ENCODE peak calls at places on chromosome 6, in eight cellular contexts. One of them, this sample, is unnamed.

GRCh38 chr6:87197547-87197946 is 42.2 kb downstream of the ZNF292 start:
- DNase-seq in prostate gland: no peak
- DNase-seq in endodermal cell: no peak
- DNase-seq in tibial nerve: no peak
- DNase-seq in glutamatergic neuron: no peak
- DNase-seq in HL-60: no peak
- DNase-seq in epithelial cell of esophagus: no peak
- DNase-seq in type B pancreatic cell: no peak
- DNase-seq in this sample: no peak

GRCh38 chr6:116102856-116103255 is 2.2 kb downstream of the NT5DC1 start:
- DNase-seq in epithelial cell of esophagus: no peak
- DNase-seq in prostate gland: no peak
- DNase-seq in type B pancreatic cell: no peak
- DNase-seq in endodermal cell: no peak
- DNase-seq in glutamatergic neuron: no peak
- DNase-seq in HL-60: no peak
- DNase-seq in tibial nerve: no peak
- DNase-seq in this sample: no peak

GRCh38 chr6:45657243-45657642 is 279.5 kb upstream of the SUPT3H start:
- DNase-seq in HL-60: no peak
- DNase-seq in tibial nerve: no peak
- DNase-seq in type B pancreatic cell: no peak
- DNase-seq in epithelial cell of esophagus: no peak
- DNase-seq in endodermal cell: no peak
- DNase-seq in glutamatergic neuron: no peak
- DNase-seq in prostate gland: no peak
- DNase-seq in this sample: no peak

GRCh38 chr6:162153991-162154390 is 573.6 kb downstream of the PRKN start:
- DNase-seq in type B pancreatic cell: no peak
- DNase-seq in HL-60: no peak
- DNase-seq in tibial nerve: no peak
- DNase-seq in epithelial cell of esophagus: no peak
- DNase-seq in prostate gland: no peak
- DNase-seq in glutamatergic neuron: no peak
- DNase-seq in endodermal cell: no peak
- DNase-seq in this sample: no peak

GRCh38 chr6:137415127-137415833 is 78.9 kb downstream of the OLIG3 start:
- DNase-seq in epithelial cell of esophagus: peak; percentile 63
- DNase-seq in prostate gland: peak; percentile 33
- DNase-seq in tibial nerve: peak; percentile 64
- DNase-seq in endodermal cell: peak; percentile 91
- DNase-seq in HL-60: peak; percentile 67
- DNase-seq in glutamatergic neuron: peak; percentile 60
- DNase-seq in type B pancreatic cell: no peak
- DNase-seq in this sample: peak; percentile 34

GRCh38 chr6:45300776-45301175 is 27.4 kb upstream of the RUNX2 start:
- DNase-seq in epithelial cell of esophagus: no peak
- DNase-seq in type B pancreatic cell: no peak
- DNase-seq in tibial nerve: no peak
- DNase-seq in endodermal cell: no peak
- DNase-seq in HL-60: peak; percentile 57
- DNase-seq in prostate gland: no peak
- DNase-seq in glutamatergic neuron: no peak
- DNase-seq in this sample: no peak

GRCh38 chr6:164417537-164417936 is 891.9 kb downstream of the C6orf118 start:
- DNase-seq in endodermal cell: peak; percentile 53
- DNase-seq in HL-60: no peak
- DNase-seq in prostate gland: no peak
- DNase-seq in epithelial cell of esophagus: no peak
- DNase-seq in tibial nerve: no peak
- DNase-seq in type B pancreatic cell: no peak
- DNase-seq in glutamatergic neuron: no peak
- DNase-seq in this sample: no peak

GRCh38 chr6:72835749-72836148 is 213.9 kb downstream of the KCNQ5 start:
- DNase-seq in type B pancreatic cell: no peak
- DNase-seq in prostate gland: no peak
- DNase-seq in glutamatergic neuron: no peak
- DNase-seq in tibial nerve: no peak
- DNase-seq in HL-60: no peak
- DNase-seq in epithelial cell of esophagus: no peak
- DNase-seq in endodermal cell: no peak
- DNase-seq in this sample: no peak

GRCh38 chr6:123333000-123333756 is 303.6 kb downstream of the TRDN start:
- DNase-seq in tibial nerve: no peak
- DNase-seq in prostate gland: no peak
- DNase-seq in epithelial cell of esophagus: peak; percentile 1
- DNase-seq in type B pancreatic cell: no peak
- DNase-seq in glutamatergic neuron: no peak
- DNase-seq in endodermal cell: no peak
- DNase-seq in HL-60: no peak
- DNase-seq in this sample: no peak

GRCh38 chr6:44960898-44961297 is 367.2 kb upstream of the RUNX2 start:
- DNase-seq in tibial nerve: no peak
- DNase-seq in endodermal cell: no peak
- DNase-seq in epithelial cell of esophagus: peak; percentile 44
- DNase-seq in glutamatergic neuron: no peak
- DNase-seq in prostate gland: no peak
- DNase-seq in HL-60: no peak
- DNase-seq in type B pancreatic cell: no peak
- DNase-seq in this sample: no peak

GRCh38 chr6:16851758-16852157 is 90.5 kb upstream of the ATXN1 start:
- DNase-seq in endodermal cell: no peak
- DNase-seq in type B pancreatic cell: no peak
- DNase-seq in epithelial cell of esophagus: no peak
- DNase-seq in prostate gland: no peak
- DNase-seq in glutamatergic neuron: no peak
- DNase-seq in HL-60: no peak
- DNase-seq in tibial nerve: no peak
- DNase-seq in this sample: no peak

GRCh38 chr6:137927777-137928218 is 60.7 kb downstream of the TNFAIP3 start:
- DNase-seq in type B pancreatic cell: no peak
- DNase-seq in endodermal cell: no peak
- DNase-seq in HL-60: peak; percentile 85
- DNase-seq in glutamatergic neuron: no peak
- DNase-seq in prostate gland: no peak
- DNase-seq in epithelial cell of esophagus: no peak
- DNase-seq in tibial nerve: no peak
- DNase-seq in this sample: no peak

GRCh38 chr6:88629838-88630462 is 333.5 kb downstream of the RNGTT start:
- DNase-seq in tibial nerve: no peak
- DNase-seq in prostate gland: no peak
- DNase-seq in glutamatergic neuron: no peak
- DNase-seq in epithelial cell of esophagus: no peak
- DNase-seq in endodermal cell: peak; percentile 83
- DNase-seq in HL-60: peak; percentile 4
- DNase-seq in type B pancreatic cell: no peak
- DNase-seq in this sample: no peak

GRCh38 chr6:36858407-36858981 is 16.1 kb downstream of the PPIL1 start:
- DNase-seq in glutamatergic neuron: no peak
- DNase-seq in epithelial cell of esophagus: no peak
- DNase-seq in endodermal cell: peak; percentile 81
- DNase-seq in type B pancreatic cell: no peak
- DNase-seq in prostate gland: peak; percentile 25
- DNase-seq in HL-60: no peak
- DNase-seq in tibial nerve: no peak
- DNase-seq in this sample: no peak

GRCh38 chr6:24581084-24581669 is 64.8 kb downstream of the KIAA0319 start:
- DNase-seq in endodermal cell: peak; percentile 95
- DNase-seq in HL-60: peak; percentile 58
- DNase-seq in epithelial cell of esophagus: peak; percentile 72
- DNase-seq in tibial nerve: peak; percentile 91
- DNase-seq in glutamatergic neuron: peak; percentile 87
- DNase-seq in prostate gland: peak; percentile 69
- DNase-seq in type B pancreatic cell: no peak
- DNase-seq in this sample: peak; percentile 63

GRCh38 chr6:3784423-3784822 is 32.9 kb upstream of the PXDC1 start:
- DNase-seq in tibial nerve: no peak
- DNase-seq in glutamatergic neuron: no peak
- DNase-seq in type B pancreatic cell: no peak
- DNase-seq in HL-60: no peak
- DNase-seq in epithelial cell of esophagus: no peak
- DNase-seq in endodermal cell: no peak
- DNase-seq in prostate gland: no peak
- DNase-seq in this sample: no peak

GRCh38 chr6:1993049-1993448 is 252.4 kb downstream of the GMDS start:
- DNase-seq in type B pancreatic cell: no peak
- DNase-seq in glutamatergic neuron: no peak
- DNase-seq in prostate gland: no peak
- DNase-seq in epithelial cell of esophagus: peak; percentile 66
- DNase-seq in HL-60: no peak
- DNase-seq in tibial nerve: no peak
- DNase-seq in endodermal cell: no peak
- DNase-seq in this sample: no peak

GRCh38 chr6:20801595-20801994 is 267.3 kb downstream of the CDKAL1 start:
- DNase-seq in HL-60: no peak
- DNase-seq in epithelial cell of esophagus: no peak
- DNase-seq in glutamatergic neuron: no peak
- DNase-seq in prostate gland: no peak
- DNase-seq in endodermal cell: no peak
- DNase-seq in type B pancreatic cell: no peak
- DNase-seq in tibial nerve: no peak
- DNase-seq in this sample: no peak

GRCh38 chr6:100504786-100505737 is 40.3 kb upstream of the SIM1 start:
- DNase-seq in tibial nerve: no peak
- DNase-seq in type B pancreatic cell: no peak
- DNase-seq in HL-60: no peak
- DNase-seq in glutamatergic neuron: no peak
- DNase-seq in endodermal cell: peak; percentile 55
- DNase-seq in prostate gland: no peak
- DNase-seq in epithelial cell of esophagus: peak; percentile 64
- DNase-seq in this sample: no peak

GRCh38 chr6:110040716-110041115 is 62.6 kb downstream of the GPR6 start:
- DNase-seq in epithelial cell of esophagus: no peak
- DNase-seq in prostate gland: no peak
- DNase-seq in glutamatergic neuron: no peak
- DNase-seq in endodermal cell: no peak
- DNase-seq in type B pancreatic cell: no peak
- DNase-seq in HL-60: no peak
- DNase-seq in tibial nerve: no peak
- DNase-seq in this sample: no peak

GRCh38 chr6:110041830-110042229 is 63.7 kb downstream of the GPR6 start:
- DNase-seq in epithelial cell of esophagus: no peak
- DNase-seq in tibial nerve: no peak
- DNase-seq in prostate gland: peak; percentile 1
- DNase-seq in glutamatergic neuron: no peak
- DNase-seq in endodermal cell: no peak
- DNase-seq in type B pancreatic cell: no peak
- DNase-seq in HL-60: no peak
- DNase-seq in this sample: no peak

GRCh38 chr6:110041149-110041548 is 63.0 kb downstream of the GPR6 start:
- DNase-seq in HL-60: no peak
- DNase-seq in tibial nerve: no peak
- DNase-seq in type B pancreatic cell: no peak
- DNase-seq in endodermal cell: no peak
- DNase-seq in glutamatergic neuron: no peak
- DNase-seq in prostate gland: no peak
- DNase-seq in epithelial cell of esophagus: peak; percentile 11
- DNase-seq in this sample: no peak

GRCh38 chr6:110039364-110039995 is 61.4 kb downstream of the GPR6 start:
- DNase-seq in type B pancreatic cell: peak; percentile 87
- DNase-seq in epithelial cell of esophagus: peak; percentile 90
- DNase-seq in prostate gland: peak; percentile 80
- DNase-seq in HL-60: peak; percentile 90
- DNase-seq in endodermal cell: peak; percentile 96
- DNase-seq in tibial nerve: peak; percentile 90
- DNase-seq in glutamatergic neuron: peak; percentile 89
- DNase-seq in this sample: peak; percentile 75

DNA sequence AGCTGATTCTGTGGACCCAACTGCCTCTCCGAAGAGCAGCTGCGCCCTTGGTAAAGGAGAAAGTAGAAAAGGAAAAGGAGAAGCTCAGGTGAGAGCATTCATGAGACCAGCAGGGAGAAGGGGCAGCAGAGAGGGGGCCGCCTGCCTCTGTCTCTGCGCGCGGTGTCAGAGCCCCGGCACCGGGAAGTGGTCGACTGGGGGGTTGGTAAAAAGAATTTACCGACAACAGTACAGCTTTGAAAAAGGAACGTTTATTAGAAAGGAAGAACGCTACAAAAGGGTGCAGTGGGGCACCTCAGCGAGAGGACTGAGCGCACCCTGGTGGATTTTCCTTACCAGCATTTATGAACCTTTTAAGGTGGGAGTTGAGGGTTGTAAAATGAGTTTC is 61.9 kb downstream of the GPR6 start:
- DNase-seq in tibial nerve: no peak
- DNase-seq in prostate gland: no peak
- DNase-seq in HL-60: peak; percentile 65
- DNase-seq in endodermal cell: peak; percentile 83
- DNase-seq in type B pancreatic cell: no peak
- DNase-seq in epithelial cell of esophagus: peak; percentile 54
- DNase-seq in glutamatergic neuron: no peak
- DNase-seq in this sample: no peak
- TF ChIP-seq CTCF in tibial nerve: no peak
- TF ChIP-seq CTCF in prostate gland: peak; percentile 37
- TF ChIP-seq CTCF in HL-60: peak; percentile 57
- TF ChIP-seq CTCF in endodermal cell: peak; percentile 66
- TF ChIP-seq CTCF in type B pancreatic cell: no peak
- TF ChIP-seq CTCF in epithelial cell of esophagus: peak; percentile 61
- TF ChIP-seq CTCF in glutamatergic neuron: no peak
- TF ChIP-seq CTCF in this sample: peak; percentile 53

GRCh38 chr6:12911387-12911960 is 194.9 kb downstream of the PHACTR1 start:
- DNase-seq in endodermal cell: no peak
- DNase-seq in tibial nerve: peak; percentile 50
- DNase-seq in prostate gland: peak; percentile 22
- DNase-seq in type B pancreatic cell: no peak
- DNase-seq in epithelial cell of esophagus: peak; percentile 42
- DNase-seq in glutamatergic neuron: no peak
- DNase-seq in HL-60: peak; percentile 20
- DNase-seq in this sample: no peak
- TF ChIP-seq CTCF in endodermal cell: peak; percentile 76
- TF ChIP-seq CTCF in tibial nerve: peak; percentile 54
- TF ChIP-seq CTCF in prostate gland: peak; percentile 76
- TF ChIP-seq CTCF in type B pancreatic cell: peak; percentile 76
- TF ChIP-seq CTCF in epithelial cell of esophagus: peak; percentile 46
- TF ChIP-seq CTCF in glutamatergic neuron: peak; percentile 19
- TF ChIP-seq CTCF in HL-60: peak; percentile 39
- TF ChIP-seq CTCF in this sample: peak; percentile 63

GRCh38 chr6:117976030-117976651 is 69.1 kb downstream of the SLC35F1 start:
- DNase-seq in endodermal cell: no peak
- DNase-seq in HL-60: peak; percentile 31
- DNase-seq in epithelial cell of esophagus: peak; percentile 63
- DNase-seq in type B pancreatic cell: no peak
- DNase-seq in tibial nerve: peak; percentile 17
- DNase-seq in glutamatergic neuron: no peak
- DNase-seq in prostate gland: peak; percentile 8
- DNase-seq in this sample: no peak
- TF ChIP-seq CTCF in endodermal cell: peak; percentile 85
- TF ChIP-seq CTCF in HL-60: peak; percentile 51
- TF ChIP-seq CTCF in epithelial cell of esophagus: peak; percentile 69
- TF ChIP-seq CTCF in type B pancreatic cell: peak; percentile 88
- TF ChIP-seq CTCF in tibial nerve: peak; percentile 52
- TF ChIP-seq CTCF in glutamatergic neuron: peak; percentile 73
- TF ChIP-seq CTCF in prostate gland: peak; percentile 34
- TF ChIP-seq CTCF in this sample: peak; percentile 78

DNA sequence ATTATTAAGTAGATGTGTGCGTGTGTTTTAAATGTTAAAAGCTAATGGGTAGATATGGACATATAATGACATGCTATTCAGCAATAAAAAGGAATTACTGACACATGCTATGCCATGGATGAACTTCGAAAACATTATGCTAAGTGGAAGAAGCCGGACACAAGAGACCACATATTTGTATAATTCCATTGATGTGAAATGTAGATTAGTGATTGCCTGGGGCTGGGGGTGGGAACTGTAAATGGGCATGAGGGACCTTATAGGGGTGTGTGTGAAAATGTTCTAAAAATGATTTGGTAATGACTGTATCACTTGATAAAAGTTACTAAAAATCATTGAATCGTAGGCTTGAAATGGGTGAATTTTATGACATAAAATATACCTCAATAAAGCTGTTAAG is 104.5 kb upstream of the BEND3 start:
- DNase-seq in epithelial cell of esophagus: no peak
- DNase-seq in prostate gland: no peak
- DNase-seq in glutamatergic neuron: no peak
- DNase-seq in HL-60: no peak
- DNase-seq in endodermal cell: no peak
- DNase-seq in type B pancreatic cell: no peak
- DNase-seq in tibial nerve: no peak
- DNase-seq in this sample: no peak
- TF ChIP-seq CTCF in epithelial cell of esophagus: no peak
- TF ChIP-seq CTCF in prostate gland: no peak
- TF ChIP-seq CTCF in glutamatergic neuron: no peak
- TF ChIP-seq CTCF in HL-60: no peak
- TF ChIP-seq CTCF in endodermal cell: no peak
- TF ChIP-seq CTCF in type B pancreatic cell: no peak
- TF ChIP-seq CTCF in tibial nerve: no peak
- TF ChIP-seq CTCF in this sample: no peak

This sample was measured in progenitor cell of endocrine pancreas.